ENCODE peak calls at places on chromosomes 16 and 17, in six cellular contexts. H is kidney epithelial cell; L is stimulated activated effector memory CD8-positive, alpha-beta T cell treated with anti-CD3 and anti-CD28 coated beads, Interleukin-12 subunit alpha, Interleukin-12 subunit beta, amount 100 ng/mL, for 72 hours; D is activated CD8-positive, alpha-beta memory T cell treated with anti-CD3 and anti-CD28 coated beads, Interleukin-2, amount 50 U/mL, for 48 hours; V is HCEC 1CT; K is activated CD4-positive, alpha-beta T cell treated with anti-CD3 and anti-CD28 coated beads, Interleukin-2, amount 50 U/mL, for 24 hours. E is an unnamed sample.
A peak's percentile ranks its signal among the peaks of the same experiment; 100 is the strongest.

GRCh38 chr17:17724307-17724921 is 43.2 kb downstream of the RAI1 start:
- DNase-seq in H (no peak), L (peak; percentile 63), D (peak; percentile 68), V (no peak), K (no peak), E (no peak)

GRCh38 chr16:53840472-53840871 is 136.5 kb downstream of the FTO start:
- DNase-seq in H (no peak), L (no peak), D (no peak), V (no peak), K (no peak), E (no peak)

GRCh38 chr17:8151641-8152111 is 528 bp downstream of the PER1 start:
- DNase-seq in H (no peak), L (no peak), D (peak; percentile 78), V (peak; percentile 61), K (no peak), E (no peak)

GRCh38 chr17:1481736-1482135 is 10.8 kb downstream of the MYO1C start:
- DNase-seq in H (no peak), L (no peak), D (no peak), V (no peak), K (no peak), E (no peak)

GRCh38 chr16:73053379-73054130 is 5.6 kb upstream of the ZFHX3 start:
- DNase-seq in H (no peak), L (no peak), D (no peak), V (peak; percentile 32), K (no peak), E (no peak)

GRCh38 chr16:89574681-89575246 is 794 bp upstream of the CPNE7 start:
- DNase-seq in H (no peak), L (peak; percentile 80), D (peak; percentile 85), V (peak; percentile 81), K (peak; percentile 40), E (peak; percentile 93)

GRCh38 chr16:4747906-4748681 is 13.8 kb downstream of the DNAAF8 start:
- DNase-seq in H (no peak), L (no peak), D (no peak), V (no peak), K (no peak), E (no peak)

GRCh38 chr16:75288181-75288580 is 36.8 kb upstream of the BCAR1 start:
- DNase-seq in H (no peak), L (no peak), D (no peak), V (no peak), K (no peak), E (no peak)

GRCh38 chr17:46264456-46265198 is 30.3 kb upstream of the LRRC37A start:
- DNase-seq in H (peak; percentile 38), L (no peak), D (peak; percentile 59), V (peak; percentile 81), K (no peak), E (peak; percentile 84)

GRCh38 chr16:7456221-7456620 is 123.6 kb downstream of the RBFOX1 start:
- DNase-seq in H (no peak), L (no peak), D (no peak), V (no peak), K (no peak), E (no peak)

GRCh38 chr16:63983401-63983800 is 1138.5 kb downstream of the CDH11 start:
- DNase-seq in H (no peak), L (no peak), D (no peak), V (no peak), K (no peak), E (no peak)

GRCh38 chr16:635573-636205 is 416 bp downstream of the METTL26 start:
- DNase-seq in H (no peak), L (peak; percentile 69), D (no peak), V (no peak), K (no peak), E (no peak)

GRCh38 chr16:1946495-1947368 is 3.7 kb upstream of the MSRB1 start:
- DNase-seq in H (no peak), L (no peak), D (no peak), V (no peak), K (no peak), E (no peak)

GRCh38 chr16:15993946-15994665 is 44.7 kb downstream of the ABCC1 start:
- DNase-seq in H (no peak), L (no peak), D (no peak), V (peak; percentile 26), K (no peak), E (no peak)

GRCh38 chr17:49074851-49075540 is 57.6 kb upstream of the B4GALNT2 start:
- DNase-seq in H (no peak), L (no peak), D (no peak), V (no peak), K (no peak), E (no peak)

GRCh38 chr17:39110435-39111136 is 40.9 kb downstream of the PLXDC1 start:
- DNase-seq in H (no peak), L (no peak), D (no peak), V (no peak), K (no peak), E (no peak)

GRCh38 chr17:77127735-77128361 is 12.9 kb upstream of the SEC14L1 start:
- DNase-seq in H (no peak), L (peak; percentile 84), D (peak; percentile 81), V (no peak), K (peak; percentile 18), E (no peak)

GRCh38 chr17:73121513-73121912 is 29.0 kb upstream of the SLC39A11 start:
- DNase-seq in H (no peak), L (no peak), D (no peak), V (no peak), K (no peak), E (no peak)

GRCh38 chr17:49361902-49362722 is at the start of gene ZNF652:
- DNase-seq in H (peak; percentile 41), L (peak; percentile 95), D (peak; percentile 92), V (peak; percentile 71), K (peak; percentile 74), E (peak; percentile 95)

GRCh38 chr17:7950578-7950977 is 18.6 kb downstream of the CNTROB start:
- DNase-seq in H (no peak), L (no peak), D (no peak), V (no peak), K (no peak), E (no peak)

GRCh38 chr16:50881331-50881830 is 139.5 kb downstream of the CYLD start:
- DNase-seq in H (no peak), L (peak; percentile 29), D (no peak), V (no peak), K (no peak), E (peak; percentile 48)

GRCh38 chr17:50840311-50840851 is 5.0 kb downstream of the WFIKKN2 start:
- DNase-seq in H (no peak), L (no peak), D (no peak), V (no peak), K (no peak), E (no peak)

GRCh38 chr16:52069866-52070265 is 477.1 kb downstream of the TOX3 start:
- DNase-seq in H (no peak), L (no peak), D (no peak), V (no peak), K (no peak), E (no peak)

GRCh38 chr16:88681709-88682451 is 4.4 kb downstream of the SNAI3 start:
- DNase-seq in H (no peak), L (peak; percentile 74), D (peak; percentile 85), V (no peak), K (no peak), E (no peak)

GRCh38 chr17:76329664-76330063 is 21.6 kb upstream of the QRICH2 start:
- DNase-seq in H (no peak), L (no peak), D (no peak), V (no peak), K (no peak), E (no peak)

GRCh38 chr16:3654249-3654991 is at the start of gene DNASE1:
- DNase-seq in H (peak; percentile 19), L (peak; percentile 79), D (peak; percentile 79), V (peak; percentile 55), K (no peak), E (no peak)

GRCh38 chr17:68534714-68535113 is 22.5 kb downstream of the PRKAR1A start:
- DNase-seq in H (no peak), L (no peak), D (no peak), V (no peak), K (no peak), E (no peak)

GRCh38 chr17:1229354-1229890 is 40.8 kb upstream of the BHLHA9 start:
- DNase-seq in H (no peak), L (peak; percentile 74), D (peak; percentile 69), V (no peak), K (peak; percentile 10), E (no peak)

GRCh38 chr16:48905632-48906031 is 295.7 kb upstream of the N4BP1 start:
- DNase-seq in H (no peak), L (no peak), D (no peak), V (no peak), K (no peak), E (no peak)

GRCh38 chr17:59331929-59332889 is 754 bp downstream of the YPEL2 start:
- DNase-seq in H (no peak), L (peak; percentile 67), D (peak; percentile 72), V (peak; percentile 1), K (no peak), E (peak; percentile 86)

GRCh38 chr17:66135219-66135618 is 56.7 kb downstream of the CEP112 start:
- DNase-seq in H (no peak), L (no peak), D (no peak), V (no peak), K (no peak), E (no peak)

GRCh38 chr17:50209472-50210248 is 8.2 kb upstream of the COL1A1 start:
- DNase-seq in H (peak; percentile 79), L (no peak), D (no peak), V (peak; percentile 100), K (no peak), E (peak; percentile 98)

GRCh38 chr16:26672206-26672605 is 394.5 kb upstream of the C16orf82 start:
- DNase-seq in H (no peak), L (no peak), D (peak; percentile 54), V (no peak), K (no peak), E (peak; percentile 38)

GRCh38 chr17:36525888-36526287 is 8.8 kb downstream of the MYO19 start:
- DNase-seq in H (no peak), L (no peak), D (peak; percentile 45), V (no peak), K (no peak), E (peak; percentile 63)

GRCh38 chr17:78475211-78475610 is 96.8 kb downstream of the PGS1 start:
- DNase-seq in H (no peak), L (no peak), D (no peak), V (no peak), K (no peak), E (no peak)

GRCh38 chr16:86431540-86431939 is 78.8 kb upstream of the FOXF1 start:
- DNase-seq in H (no peak), L (no peak), D (no peak), V (no peak), K (no peak), E (no peak)

GRCh38 chr16:88533381-88533831 is 36.8 kb upstream of the ZC3H18 start:
- DNase-seq in H (no peak), L (no peak), D (no peak), V (no peak), K (no peak), E (no peak)

GRCh38 chr16:54027126-54027922 is 259.3 kb downstream of the IRX3 start:
- DNase-seq in H (no peak), L (no peak), D (no peak), V (peak; percentile 80), K (no peak), E (no peak)